ENCODE peak calls at places on chromosomes 5 and 9, in ten cellular contexts. U is ovary, J is body of pancreas, L is heart left ventricle, P is H1, H is HCT116, I is IMR-90, Y is spleen, Z is adrenal gland, C is sigmoid colon. K is an unnamed sample.
A peak's percentile ranks its signal among the peaks of the same experiment; 100 is the strongest.

GRCh38 chr9:111937781-111938426 is 41.3 kb downstream of the UGCG start:
- DNase-seq in P (no peak), I (peak; percentile 83), J (no peak), H (no peak), L (peak; percentile 55), C (no peak), Y (peak; percentile 81), Z (peak; percentile 72), U (peak; percentile 38), K (peak; percentile 79)

GRCh38 chr5:91848453-91848852 is 465.3 kb upstream of the ARRDC3 start:
- DNase-seq in Y (no peak), C (no peak), H (peak; percentile 81), U (no peak), J (no peak), L (no peak), I (peak; percentile 81), P (no peak), Z (no peak), K (peak; percentile 7)

GRCh38 chr5:17189381-17190036 is 27.9 kb upstream of the BASP1 start:
- DNase-seq in U (peak; percentile 80), P (peak; percentile 66), Y (peak; percentile 87), L (peak; percentile 78), Z (peak; percentile 71), H (peak; percentile 85), C (peak; percentile 80), I (peak; percentile 86), J (peak; percentile 66), K (peak; percentile 82)

GRCh38 chr5:38069360-38069759 is 189.0 kb upstream of the EGFLAM start:
- DNase-seq in C (no peak), H (no peak), I (no peak), P (no peak), Z (peak; percentile 77), Y (no peak), U (peak; percentile 36), L (no peak), J (peak; percentile 22), K (no peak)

GRCh38 chr9:116163293-116164055 is 9.9 kb downstream of the PAPPA start:
- DNase-seq in H (no peak), Z (no peak), I (no peak), P (no peak), U (no peak), Y (no peak), L (no peak), J (no peak), C (no peak), K (no peak)

GRCh38 chr9:18390393-18390792 is 83.6 kb upstream of the ADAMTSL1 start:
- DNase-seq in I (peak; percentile 26), P (no peak), Y (no peak), H (no peak), Z (no peak), L (no peak), C (no peak), J (no peak), U (no peak), K (no peak)

GRCh38 chr5:98349251-98349989 is 424.0 kb upstream of the RGMB start:
- DNase-seq in U (no peak), H (peak; percentile 8), Z (no peak), I (peak; percentile 86), C (no peak), Y (no peak), J (no peak), L (no peak), P (peak; percentile 15), K (peak; percentile 35)

GRCh38 chr5:58259685-58260152 is 200.2 kb downstream of the PLK2 start:
- DNase-seq in L (no peak), U (no peak), I (peak; percentile 98), C (no peak), H (peak; percentile 10), Z (peak; percentile 22), P (peak; percentile 41), Y (no peak), J (no peak), K (no peak)

GRCh38 chr5:40332945-40333344 is 346.8 kb upstream of the PTGER4 start:
- DNase-seq in Y (no peak), J (no peak), Z (no peak), L (no peak), P (no peak), C (no peak), H (no peak), I (no peak), U (no peak), K (no peak)

GRCh38 chr5:132489871-132490483 is 596 bp downstream of the IRF1 start:
- DNase-seq in I (peak; percentile 43), L (peak; percentile 65), U (peak; percentile 75), Y (peak; percentile 95), Z (peak; percentile 57), C (peak; percentile 86), H (no peak), J (peak; percentile 69), P (no peak), K (peak; percentile 34)

GRCh38 chr9:127500399-127500798 is 49.1 kb downstream of the LRSAM1 start:
- DNase-seq in I (no peak), J (no peak), H (no peak), L (no peak), C (no peak), Y (no peak), P (no peak), Z (no peak), U (no peak), K (no peak)

GRCh38 chr9:6805532-6805931 is 47.8 kb downstream of the KDM4C start:
- DNase-seq in L (peak; percentile 44), J (no peak), Y (no peak), H (no peak), Z (peak; percentile 73), P (no peak), C (no peak), U (no peak), I (peak; percentile 80), K (no peak)

GRCh38 chr5:52562473-52562872 is 225.2 kb upstream of the ITGA1 start:
- DNase-seq in P (no peak), H (no peak), L (no peak), Z (no peak), I (no peak), J (no peak), Y (no peak), C (no peak), U (no peak), K (no peak)

GRCh38 chr9:88949961-88950340 is 41.3 kb upstream of the S1PR3 start:
- DNase-seq in H (no peak), U (no peak), I (peak; percentile 33), C (no peak), P (no peak), Y (no peak), Z (no peak), L (no peak), J (no peak), K (peak; percentile 55)

GRCh38 chr5:81195334-81195929 is 37.7 kb upstream of the CKMT2 start:
- DNase-seq in L (no peak), J (no peak), Y (no peak), U (no peak), Z (no peak), I (no peak), P (no peak), C (no peak), H (no peak), K (no peak)

DNA sequence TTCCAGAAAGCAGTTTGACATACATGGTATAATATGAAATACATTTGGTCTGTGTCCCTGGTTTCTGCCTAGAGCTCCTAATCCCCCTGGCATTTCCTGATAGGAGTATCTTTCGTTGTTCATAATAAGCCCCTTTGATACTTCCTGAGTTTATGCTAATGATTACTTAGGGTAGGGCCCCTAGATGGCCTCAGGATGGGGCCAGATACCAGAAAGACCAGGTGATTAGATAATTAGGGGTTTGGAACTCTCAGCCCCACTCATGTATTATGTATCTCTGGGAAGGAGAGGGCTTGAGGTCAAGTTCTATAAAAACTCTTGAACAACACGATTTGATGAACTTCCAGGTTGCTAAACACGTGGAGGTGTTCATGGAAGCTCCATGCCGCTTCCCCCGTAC is 163.3 kb upstream of the ZNF608 start:
- DNase-seq in H (no peak), Z (no peak), P (no peak), C (no peak), U (no peak), Y (no peak), I (no peak), J (no peak), L (no peak), K (no peak)
- TF ChIP-seq CTCF in H (no peak), Z (no peak), P (no peak), C (no peak), U (no peak), Y (no peak), I (no peak), J (no peak), L (no peak), K (no peak)

DNA sequence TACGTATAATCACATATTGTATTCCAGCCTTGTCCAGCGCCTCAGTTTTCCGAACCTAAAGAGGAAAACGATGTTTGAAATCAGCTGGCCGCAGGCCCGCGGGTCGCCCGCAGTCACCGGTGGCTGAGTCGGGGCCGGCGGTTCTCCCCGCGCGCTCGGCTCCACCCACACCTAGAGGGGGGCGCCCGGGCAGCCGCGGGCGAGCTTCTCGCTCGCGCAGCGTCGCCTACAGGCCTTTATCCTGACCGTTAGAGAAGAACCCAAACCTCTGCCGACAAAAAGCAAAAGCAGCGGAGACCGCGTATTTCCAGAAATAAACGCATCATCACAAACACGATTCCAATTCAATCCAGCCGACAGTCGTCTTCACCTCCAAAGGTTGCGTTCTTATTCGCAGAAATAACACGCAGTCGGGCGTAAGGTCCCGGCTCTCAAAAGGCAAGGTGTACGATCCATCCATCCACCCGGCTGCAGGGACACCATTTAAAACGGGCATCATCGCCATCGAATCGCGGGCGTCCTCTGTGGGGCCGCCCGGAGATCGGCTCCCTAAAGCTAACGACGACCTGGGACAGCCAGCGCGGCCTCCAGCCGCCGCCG is 680 bp upstream of the NIPBL start:
- DNase-seq in P (no peak), Z (peak; percentile 87), J (peak; percentile 75), H (peak; percentile 51), I (peak; percentile 78), U (peak; percentile 86), Y (peak; percentile 97), C (peak; percentile 90), L (peak; percentile 84), K (peak; percentile 89)
- TF ChIP-seq POLR2A in P (no peak), Z (peak; percentile 70), J (no peak), H (peak; percentile 22), I (no peak), U (peak; percentile 15), Y (no peak), C (no peak), L (no peak), K (peak; percentile 24)

DNA sequence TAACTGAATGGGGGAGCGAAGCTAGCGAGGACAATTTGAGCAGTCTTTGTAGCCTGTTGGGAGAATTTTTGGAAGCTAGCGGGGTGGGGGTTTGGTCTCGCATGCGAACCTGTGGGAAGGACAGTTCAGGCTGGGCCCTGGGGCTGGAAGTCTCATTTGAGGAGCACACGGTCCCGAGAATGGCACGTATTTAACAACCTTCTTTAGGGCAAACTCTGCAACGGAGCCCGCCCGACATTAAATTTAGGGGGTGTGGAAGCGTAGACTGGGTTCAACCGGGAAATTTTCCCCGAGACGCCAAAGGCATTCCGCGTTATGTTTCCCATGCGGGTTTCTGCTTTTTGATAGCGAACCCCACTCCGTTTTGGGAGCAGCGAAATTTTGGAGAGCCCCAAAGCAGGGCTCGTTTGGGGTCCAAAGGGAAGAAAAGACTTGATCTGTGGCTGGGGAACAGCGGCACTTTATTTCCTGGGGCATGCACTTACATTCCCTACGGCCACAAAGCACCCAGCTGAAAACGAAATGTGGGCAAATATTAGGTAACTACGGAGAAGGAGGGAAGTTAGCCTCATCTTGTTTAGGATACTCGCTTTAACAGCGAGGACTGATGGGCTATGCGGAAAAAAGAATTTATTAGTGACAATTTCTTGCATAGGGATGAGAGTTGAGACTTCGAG is 35.3 kb upstream of the NFIB start:
- DNase-seq in U (no peak), Y (no peak), J (no peak), P (no peak), H (no peak), C (no peak), Z (no peak), L (no peak), I (no peak), K (no peak)
- H3K4me3 ChIP-seq in U (peak overlapping the region; percentile 47), Y (no peak overlapping the region), J (peak overlapping the region; percentile 39), P (peak overlapping the region; percentile 70), H (no peak overlapping the region), C (peak overlapping the region; percentile 51), Z (no peak overlapping the region), L (peak overlapping the region; percentile 41), I (no peak overlapping the region), K (no peak overlapping the region)

GRCh38 chr5:170361600-170361999 is 27.6 kb downstream of the KCNMB1 start:
- DNase-seq in L (no peak), Z (no peak), U (no peak), H (no peak), P (no peak), I (no peak), C (no peak), Y (no peak), J (no peak), K (peak; percentile 41)
- TF ChIP-seq CTCF in L (no peak), Z (no peak), U (no peak), H (no peak), P (no peak), I (no peak), C (no peak), Y (no peak), J (no peak), K (no peak)

K was measured in NB4.